ENCODE peak calls at places on chromosomes 1 and 21, in five cellular contexts. I is spleen, W is Peyer's patch, Z is H1, A is A549. V is an unnamed sample.

GRCh38 chr21:17612565-17613241 is at the start of gene BTG3:
- DNase-seq in W (peak; percentile 75), I (peak; percentile 94), Z (peak; percentile 88), A (peak; percentile 35), V (peak; percentile 81)

GRCh38 chr1:33382651-33383415 is 48.1 kb downstream of the PHC2 start:
- DNase-seq in I (no peak), W (no peak), Z (no peak), A (no peak), V (no peak)

GRCh38 chr21:46220275-46220810 is 8.2 kb downstream of the LSS start:
- DNase-seq in I (peak; percentile 49), Z (no peak), W (no peak), A (no peak), V (no peak)

GRCh38 chr1:204241914-204242313 is 28.1 kb upstream of the GOLT1A start:
- DNase-seq in Z (no peak), W (no peak), A (no peak), I (no peak), V (no peak)

GRCh38 chr1:23646571-23646970 is 45.0 kb upstream of the RPL11 start:
- DNase-seq in W (no peak), Z (no peak), I (no peak), A (no peak), V (no peak)

GRCh38 chr21:25999935-26000582 is 170.5 kb downstream of the APP start:
- DNase-seq in A (no peak), W (peak; percentile 31), Z (no peak), I (peak; percentile 84), V (no peak)

GRCh38 chr1:30518186-30518585 is 205.2 kb downstream of the MATN1 start:
- DNase-seq in W (peak; percentile 6), Z (peak; percentile 23), A (no peak), I (peak; percentile 12), V (no peak)

GRCh38 chr1:153262462-153263157 is 3.1 kb downstream of the LORICRIN start:
- DNase-seq in W (no peak), I (no peak), A (no peak), Z (no peak), V (no peak)

GRCh38 chr1:205493241-205494085 is 11.0 kb upstream of the CDK18 start:
- DNase-seq in W (no peak), A (no peak), I (no peak), Z (no peak), V (peak; percentile 87)

GRCh38 chr1:230393722-230394121 is 32.4 kb downstream of the PGBD5 start:
- DNase-seq in W (no peak), Z (no peak), A (no peak), I (no peak), V (no peak)

GRCh38 chr21:32102426-32102825 is 176.4 kb downstream of the MIS18A start:
- DNase-seq in Z (no peak), A (no peak), I (no peak), W (no peak), V (no peak)

GRCh38 chr1:101185421-101185820 is 51.4 kb upstream of the S1PR1 start:
- DNase-seq in I (no peak), A (no peak), Z (no peak), W (no peak), V (no peak)

GRCh38 chr1:213988639-213989070 is 882 bp downstream of the PROX1 start:
- DNase-seq in W (no peak), I (no peak), A (no peak), Z (no peak), V (no peak)

GRCh38 chr1:183030053-183030452 is 6.8 kb downstream of the LAMC1 start:
- DNase-seq in Z (no peak), A (no peak), I (no peak), W (no peak), V (no peak)

GRCh38 chr1:237972186-237972585 is 81.5 kb upstream of the ZP4 start:
- DNase-seq in I (no peak), W (no peak), A (no peak), Z (no peak), V (no peak)

GRCh38 chr1:203144661-203145060 is 17.1 kb downstream of the ADORA1 start:
- DNase-seq in A (no peak), Z (no peak), I (no peak), W (no peak), V (no peak)

GRCh38 chr1:24117722-24118409 is 5.9 kb upstream of the MYOM3 start:
- DNase-seq in A (peak; percentile 43), Z (no peak), W (no peak), I (peak; percentile 25), V (peak; percentile 44)

GRCh38 chr1:10781137-10781536 is 15.3 kb downstream of the CASZ1 start:
- DNase-seq in W (no peak), I (no peak), A (no peak), Z (no peak), V (no peak)

GRCh38 chr1:202639500-202639899 is 70.8 kb downstream of the SYT2 start:
- DNase-seq in W (no peak), I (no peak), A (no peak), Z (no peak), V (peak; percentile 23)

GRCh38 chr1:230043102-230043501 is 23.9 kb upstream of the GALNT2 start:
- DNase-seq in Z (no peak), A (no peak), W (no peak), I (no peak), V (no peak)

GRCh38 chr1:84997667-84998600 is 1.0 kb upstream of the MCOLN2 start:
- DNase-seq in W (peak; percentile 40), Z (peak; percentile 70), A (no peak), I (peak; percentile 75), V (no peak)

GRCh38 chr1:79386730-79387129 is 380.2 kb upstream of the ADGRL4 start:
- DNase-seq in I (no peak), A (no peak), Z (no peak), W (no peak), V (no peak)

GRCh38 chr1:109490029-109490933 is 3.6 kb upstream of the CYB561D1 start:
- DNase-seq in W (peak; percentile 70), Z (peak; percentile 88), I (peak; percentile 84), A (peak; percentile 60), V (peak; percentile 75)

GRCh38 chr1:227793079-227793947 is 22.2 kb upstream of the PRSS38 start:
- DNase-seq in I (no peak), A (no peak), Z (no peak), W (no peak), V (no peak)

GRCh38 chr1:41435570-41436178 is 48.8 kb downstream of the EDN2 start:
- DNase-seq in Z (peak; percentile 74), I (no peak), A (no peak), W (no peak), V (no peak)

GRCh38 chr1:53123462-53124129 is 18.8 kb downstream of the SLC1A7 start:
- DNase-seq in W (no peak), Z (no peak), I (no peak), A (no peak), V (no peak)

GRCh38 chr1:88462481-88463261 is 221.4 kb upstream of the PKN2 start:
- DNase-seq in I (no peak), A (no peak), Z (peak; percentile 74), W (no peak), V (no peak)

GRCh38 chr1:179953974-179954493 is 576 bp upstream of the CEP350 start:
- DNase-seq in I (no peak), W (peak; percentile 53), A (peak; percentile 18), Z (peak; percentile 50), V (no peak)

GRCh38 chr1:238581332-238581731 is 690.6 kb upstream of the ZP4 start:
- DNase-seq in Z (no peak), I (no peak), A (no peak), W (no peak), V (no peak)

GRCh38 chr21:28805885-28806284 is 186.8 kb downstream of the LTN1 start:
- DNase-seq in I (no peak), A (no peak), W (no peak), Z (no peak), V (no peak)

GRCh38 chr1:74753104-74753503 is 20.2 kb downstream of the TYW3 start:
- DNase-seq in A (no peak), I (no peak), Z (no peak), W (no peak), V (no peak)

DNA sequence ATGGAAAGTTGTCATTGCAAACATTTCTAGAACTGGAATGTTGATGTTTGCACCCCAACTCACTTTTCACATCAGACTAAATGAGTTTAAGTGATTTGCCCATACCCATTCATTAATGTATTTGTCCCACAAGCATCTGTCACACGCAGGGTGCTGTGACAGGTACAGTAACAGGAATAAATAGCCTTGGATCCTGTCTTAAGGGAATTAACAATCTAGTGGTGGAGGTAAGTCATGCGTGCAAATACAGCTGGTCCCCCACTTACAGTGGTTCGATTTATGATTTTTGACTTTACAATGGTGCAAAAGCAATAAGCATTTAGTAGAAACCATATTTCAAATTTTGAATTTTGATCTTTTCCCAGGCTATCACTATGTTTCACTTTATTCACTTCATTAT is 17.5 kb upstream of the PRDM2 start:
- DNase-seq in I (no peak), Z (no peak), W (no peak), A (no peak), V (no peak)
- TF ChIP-seq POLR2A in I (no peak), Z (no peak), W (no peak), A (no peak), V (no peak)

GRCh38 chr21:44329086-44329889 is 9.9 kb downstream of the CFAP410 start:
- DNase-seq in I (no peak), W (no peak), A (no peak), Z (no peak), V (no peak)
- TF ChIP-seq POLR2A in I (no peak), W (no peak), A (no peak), Z (no peak), V (no peak)

GRCh38 chr1:1565340-1565739 is 9.3 kb downstream of the SSU72 start:
- DNase-seq in I (no peak), Z (no peak), A (no peak), W (no peak), V (no peak)
- TF ChIP-seq POLR2A in I (no peak), Z (no peak), A (no peak), W (no peak), V (no peak)

GRCh38 chr1:93876284-93876683 is 2.7 kb downstream of the DNTTIP2 start:
- DNase-seq in W (no peak), A (no peak), I (no peak), Z (no peak), V (no peak)

GRCh38 chr1:93877529-93877928 is 1.5 kb downstream of the DNTTIP2 start:
- DNase-seq in A (no peak), Z (no peak), I (no peak), W (no peak), V (no peak)

GRCh38 chr1:93880731-93881130 is 1.7 kb upstream of the DNTTIP2 start:
- DNase-seq in I (no peak), A (no peak), W (no peak), Z (no peak), V (no peak)

GRCh38 chr1:93878501-93878888 is 511 bp downstream of the DNTTIP2 start:
- DNase-seq in A (peak; percentile 18), W (peak; percentile 52), Z (no peak), I (peak; percentile 91), V (peak; percentile 19)

DNA sequence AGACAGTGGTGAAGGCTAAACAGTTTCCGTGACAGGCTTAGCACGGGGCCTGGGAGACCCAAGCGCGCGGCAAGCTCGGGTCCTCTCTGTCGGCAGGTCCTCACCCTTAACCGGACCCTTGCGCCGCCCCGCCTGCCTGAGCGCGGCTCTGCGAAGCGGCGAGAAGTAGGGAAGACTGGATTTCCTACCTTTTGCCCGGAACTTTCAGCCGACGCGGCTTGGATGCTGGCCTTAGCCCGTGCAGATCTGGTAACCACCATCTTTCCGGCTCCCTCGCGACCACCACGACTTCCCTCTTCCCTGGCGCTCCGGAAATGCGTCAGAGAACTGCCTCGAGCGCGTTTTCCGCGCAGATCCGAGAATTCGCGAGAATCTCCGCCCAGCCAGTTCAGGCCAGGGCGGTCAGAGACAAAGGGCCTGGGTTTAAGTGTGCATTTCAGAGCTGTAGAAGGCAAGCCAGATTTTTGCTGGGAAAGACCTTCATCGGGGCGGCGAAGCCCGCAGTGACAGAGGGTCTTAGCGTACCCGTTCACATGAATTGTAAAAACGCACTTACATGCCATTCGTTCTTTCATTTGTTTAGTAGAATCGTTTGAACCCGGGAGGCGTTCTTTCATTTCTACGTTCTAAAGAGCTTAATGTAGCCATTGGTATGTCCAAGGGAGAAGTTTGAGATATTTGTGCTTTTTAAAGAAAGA is at the start of gene DNTTIP2:
- DNase-seq in W (peak; percentile 92), Z (peak; percentile 92), I (peak; percentile 97), A (peak; percentile 82), V (peak; percentile 74)
- TF ChIP-seq POLR2A in W (peak; percentile 74), Z (peak; percentile 96), I (peak; percentile 41), A (peak; percentile 77), V (peak; percentile 76)